ENCODE peak calls at places on chromosomes 5 and 9, in eight cellular contexts. One of them, this sample, is unnamed.

GRCh38 chr5:157222506-157223230 is 42.0 kb downstream of the ITK start:
- DNase-seq in HFFc6: peak
- DNase-seq in trophoblast cell: peak
- DNase-seq in head of caudate nucleus: no peak
- DNase-seq in NCI-H2081: no peak
- DNase-seq in GM13977: no peak
- DNase-seq in stimulated activated CD8-positive, alpha-beta memory T cell treated with anti-CD3 and anti-CD28 coated beads, Interleukin-12 subunit alpha, Interleukin-12 subunit beta, amount 100 ng/mL, for 1 hour: no peak
- DNase-seq in effector memory CD4-positive, alpha-beta T cell: peak
- DNase-seq in this sample: no peak

GRCh38 chr5:58786035-58786434 is 203.2 kb downstream of the RAB3C start:
- DNase-seq in HFFc6: no peak
- DNase-seq in trophoblast cell: no peak
- DNase-seq in head of caudate nucleus: no peak
- DNase-seq in NCI-H2081: no peak
- DNase-seq in GM13977: no peak
- DNase-seq in stimulated activated CD8-positive, alpha-beta memory T cell treated with anti-CD3 and anti-CD28 coated beads, Interleukin-12 subunit alpha, Interleukin-12 subunit beta, amount 100 ng/mL, for 1 hour: no peak
- DNase-seq in effector memory CD4-positive, alpha-beta T cell: no peak
- DNase-seq in this sample: no peak

GRCh38 chr5:99936911-99937310 is 598.3 kb upstream of the FAM174A start:
- DNase-seq in HFFc6: no peak
- DNase-seq in trophoblast cell: peak
- DNase-seq in head of caudate nucleus: no peak
- DNase-seq in NCI-H2081: no peak
- DNase-seq in GM13977: no peak
- DNase-seq in stimulated activated CD8-positive, alpha-beta memory T cell treated with anti-CD3 and anti-CD28 coated beads, Interleukin-12 subunit alpha, Interleukin-12 subunit beta, amount 100 ng/mL, for 1 hour: no peak
- DNase-seq in effector memory CD4-positive, alpha-beta T cell: no peak
- DNase-seq in this sample: no peak

GRCh38 chr5:151721812-151722391 is 35.2 kb upstream of the SPARC start:
- DNase-seq in HFFc6: no peak
- DNase-seq in trophoblast cell: no peak
- DNase-seq in head of caudate nucleus: no peak
- DNase-seq in NCI-H2081: no peak
- DNase-seq in GM13977: no peak
- DNase-seq in stimulated activated CD8-positive, alpha-beta memory T cell treated with anti-CD3 and anti-CD28 coated beads, Interleukin-12 subunit alpha, Interleukin-12 subunit beta, amount 100 ng/mL, for 1 hour: no peak
- DNase-seq in effector memory CD4-positive, alpha-beta T cell: no peak
- DNase-seq in this sample: no peak

GRCh38 chr9:120924698-120925534 is 1.7 kb downstream of the TRAF1 start:
- DNase-seq in HFFc6: no peak
- DNase-seq in trophoblast cell: no peak
- DNase-seq in head of caudate nucleus: no peak
- DNase-seq in NCI-H2081: no peak
- DNase-seq in GM13977: no peak
- DNase-seq in stimulated activated CD8-positive, alpha-beta memory T cell treated with anti-CD3 and anti-CD28 coated beads, Interleukin-12 subunit alpha, Interleukin-12 subunit beta, amount 100 ng/mL, for 1 hour: no peak
- DNase-seq in effector memory CD4-positive, alpha-beta T cell: no peak
- DNase-seq in this sample: no peak

GRCh38 chr5:133293953-133294352 is 242.1 kb downstream of the HSPA4 start:
- DNase-seq in HFFc6: no peak
- DNase-seq in trophoblast cell: no peak
- DNase-seq in head of caudate nucleus: no peak
- DNase-seq in NCI-H2081: peak
- DNase-seq in GM13977: no peak
- DNase-seq in stimulated activated CD8-positive, alpha-beta memory T cell treated with anti-CD3 and anti-CD28 coated beads, Interleukin-12 subunit alpha, Interleukin-12 subunit beta, amount 100 ng/mL, for 1 hour: no peak
- DNase-seq in effector memory CD4-positive, alpha-beta T cell: no peak
- DNase-seq in this sample: no peak

GRCh38 chr5:59036274-59036961 is 453.5 kb downstream of the RAB3C start:
- DNase-seq in HFFc6: peak
- DNase-seq in trophoblast cell: peak
- DNase-seq in head of caudate nucleus: no peak
- DNase-seq in NCI-H2081: no peak
- DNase-seq in GM13977: no peak
- DNase-seq in stimulated activated CD8-positive, alpha-beta memory T cell treated with anti-CD3 and anti-CD28 coated beads, Interleukin-12 subunit alpha, Interleukin-12 subunit beta, amount 100 ng/mL, for 1 hour: no peak
- DNase-seq in effector memory CD4-positive, alpha-beta T cell: peak
- DNase-seq in this sample: peak

GRCh38 chr5:114957384-114957783 is 212.3 kb downstream of the TRIM36 start:
- DNase-seq in HFFc6: no peak
- DNase-seq in trophoblast cell: no peak
- DNase-seq in head of caudate nucleus: no peak
- DNase-seq in NCI-H2081: no peak
- DNase-seq in GM13977: no peak
- DNase-seq in stimulated activated CD8-positive, alpha-beta memory T cell treated with anti-CD3 and anti-CD28 coated beads, Interleukin-12 subunit alpha, Interleukin-12 subunit beta, amount 100 ng/mL, for 1 hour: no peak
- DNase-seq in effector memory CD4-positive, alpha-beta T cell: no peak
- DNase-seq in this sample: no peak

GRCh38 chr9:132794730-132795380 is 83.2 kb downstream of the AK8 start:
- DNase-seq in HFFc6: no peak
- DNase-seq in trophoblast cell: no peak
- DNase-seq in head of caudate nucleus: no peak
- DNase-seq in NCI-H2081: no peak
- DNase-seq in GM13977: no peak
- DNase-seq in stimulated activated CD8-positive, alpha-beta memory T cell treated with anti-CD3 and anti-CD28 coated beads, Interleukin-12 subunit alpha, Interleukin-12 subunit beta, amount 100 ng/mL, for 1 hour: no peak
- DNase-seq in effector memory CD4-positive, alpha-beta T cell: no peak
- DNase-seq in this sample: no peak

GRCh38 chr9:104027295-104027694 is 66.8 kb upstream of the SMC2 start:
- DNase-seq in HFFc6: no peak
- DNase-seq in trophoblast cell: no peak
- DNase-seq in head of caudate nucleus: no peak
- DNase-seq in NCI-H2081: peak
- DNase-seq in GM13977: no peak
- DNase-seq in stimulated activated CD8-positive, alpha-beta memory T cell treated with anti-CD3 and anti-CD28 coated beads, Interleukin-12 subunit alpha, Interleukin-12 subunit beta, amount 100 ng/mL, for 1 hour: no peak
- DNase-seq in effector memory CD4-positive, alpha-beta T cell: no peak
- DNase-seq in this sample: no peak

GRCh38 chr9:76198336-76198735 is 195.9 kb downstream of the RFK start:
- DNase-seq in HFFc6: no peak
- DNase-seq in trophoblast cell: no peak
- DNase-seq in head of caudate nucleus: no peak
- DNase-seq in NCI-H2081: no peak
- DNase-seq in GM13977: no peak
- DNase-seq in stimulated activated CD8-positive, alpha-beta memory T cell treated with anti-CD3 and anti-CD28 coated beads, Interleukin-12 subunit alpha, Interleukin-12 subunit beta, amount 100 ng/mL, for 1 hour: no peak
- DNase-seq in effector memory CD4-positive, alpha-beta T cell: no peak
- DNase-seq in this sample: no peak

GRCh38 chr5:133316346-133317343 is 264.8 kb downstream of the HSPA4 start:
- DNase-seq in HFFc6: no peak
- DNase-seq in trophoblast cell: peak
- DNase-seq in head of caudate nucleus: no peak
- DNase-seq in NCI-H2081: no peak
- DNase-seq in GM13977: no peak
- DNase-seq in stimulated activated CD8-positive, alpha-beta memory T cell treated with anti-CD3 and anti-CD28 coated beads, Interleukin-12 subunit alpha, Interleukin-12 subunit beta, amount 100 ng/mL, for 1 hour: no peak
- DNase-seq in effector memory CD4-positive, alpha-beta T cell: no peak
- DNase-seq in this sample: no peak

GRCh38 chr9:135070198-135070951 is 17.1 kb upstream of the OLFM1 start:
- DNase-seq in HFFc6: no peak
- DNase-seq in trophoblast cell: no peak
- DNase-seq in head of caudate nucleus: peak
- DNase-seq in NCI-H2081: no peak
- DNase-seq in GM13977: no peak
- DNase-seq in stimulated activated CD8-positive, alpha-beta memory T cell treated with anti-CD3 and anti-CD28 coated beads, Interleukin-12 subunit alpha, Interleukin-12 subunit beta, amount 100 ng/mL, for 1 hour: no peak
- DNase-seq in effector memory CD4-positive, alpha-beta T cell: no peak
- DNase-seq in this sample: no peak

GRCh38 chr9:93326056-93326455 is 125.4 kb upstream of the FAM120A start:
- DNase-seq in HFFc6: no peak
- DNase-seq in trophoblast cell: no peak
- DNase-seq in head of caudate nucleus: no peak
- DNase-seq in NCI-H2081: no peak
- DNase-seq in GM13977: no peak
- DNase-seq in stimulated activated CD8-positive, alpha-beta memory T cell treated with anti-CD3 and anti-CD28 coated beads, Interleukin-12 subunit alpha, Interleukin-12 subunit beta, amount 100 ng/mL, for 1 hour: no peak
- DNase-seq in effector memory CD4-positive, alpha-beta T cell: no peak
- DNase-seq in this sample: no peak

GRCh38 chr9:131270171-131271015 is 5.9 kb downstream of the FAM78A start:
- DNase-seq in HFFc6: no peak
- DNase-seq in trophoblast cell: peak
- DNase-seq in head of caudate nucleus: peak
- DNase-seq in NCI-H2081: no peak
- DNase-seq in GM13977: peak
- DNase-seq in stimulated activated CD8-positive, alpha-beta memory T cell treated with anti-CD3 and anti-CD28 coated beads, Interleukin-12 subunit alpha, Interleukin-12 subunit beta, amount 100 ng/mL, for 1 hour: no peak
- DNase-seq in effector memory CD4-positive, alpha-beta T cell: peak
- DNase-seq in this sample: peak

GRCh38 chr9:105171589-105171988 is 72.9 kb upstream of the SLC44A1 start:
- DNase-seq in HFFc6: no peak
- DNase-seq in trophoblast cell: peak
- DNase-seq in head of caudate nucleus: no peak
- DNase-seq in NCI-H2081: no peak
- DNase-seq in GM13977: no peak
- DNase-seq in stimulated activated CD8-positive, alpha-beta memory T cell treated with anti-CD3 and anti-CD28 coated beads, Interleukin-12 subunit alpha, Interleukin-12 subunit beta, amount 100 ng/mL, for 1 hour: no peak
- DNase-seq in effector memory CD4-positive, alpha-beta T cell: no peak
- DNase-seq in this sample: no peak

GRCh38 chr9:34337404-34337803 is 8.0 kb downstream of the NUDT2 start:
- DNase-seq in HFFc6: no peak
- DNase-seq in trophoblast cell: no peak
- DNase-seq in head of caudate nucleus: no peak
- DNase-seq in NCI-H2081: no peak
- DNase-seq in GM13977: no peak
- DNase-seq in stimulated activated CD8-positive, alpha-beta memory T cell treated with anti-CD3 and anti-CD28 coated beads, Interleukin-12 subunit alpha, Interleukin-12 subunit beta, amount 100 ng/mL, for 1 hour: no peak
- DNase-seq in effector memory CD4-positive, alpha-beta T cell: no peak
- DNase-seq in this sample: no peak